ENCODE peak calls at places on chromosome 16, in eight cellular contexts. B is uterus, T is tibial artery, J is mesenchymal stem cell, W is A549, L is neural progenitor cell, C is fibroblast of lung, O is left ventricle myocardium inferior. U is an unnamed sample.

GRCh38 chr16:89105599-89106151 is 12.0 kb downstream of the ACSF3 start:
- DNase-seq in O (no peak), J (no peak), B (no peak), T (peak; percentile 35), W (no peak), C (no peak), L (no peak), U (no peak)

GRCh38 chr16:89502319-89502843 is 5.8 kb upstream of the SPG7 start:
- DNase-seq in C (no peak), L (no peak), W (peak; percentile 85), J (peak; percentile 47), B (no peak), O (no peak), T (no peak), U (peak; percentile 77)

GRCh38 chr16:58024673-58025350 is 742 bp upstream of the MMP15 start:
- DNase-seq in O (peak; percentile 45), L (peak; percentile 70), T (no peak), J (peak; percentile 33), C (peak; percentile 7), W (no peak), B (no peak), U (peak; percentile 94)

GRCh38 chr16:9657659-9658058 is 524.6 kb downstream of the GRIN2A start:
- DNase-seq in J (no peak), T (no peak), B (no peak), O (no peak), C (no peak), L (no peak), W (no peak), U (no peak)

GRCh38 chr16:53950677-53951076 is 246.7 kb downstream of the FTO start:
- DNase-seq in C (no peak), W (no peak), T (no peak), B (no peak), J (no peak), L (peak; percentile 23), O (no peak), U (no peak)

GRCh38 chr16:54938351-54939346 is 8.0 kb downstream of the IRX5 start:
- DNase-seq in C (no peak), J (peak; percentile 53), B (no peak), T (no peak), L (peak; percentile 70), W (no peak), O (no peak), U (no peak)

GRCh38 chr16:5504028-5504758 is 406.6 kb upstream of the EEF2KMT start:
- DNase-seq in B (no peak), O (peak; percentile 22), W (no peak), L (no peak), J (no peak), C (no peak), T (no peak), U (no peak)

GRCh38 chr16:22092143-22092933 is at the start of gene VWA3A:
- DNase-seq in O (no peak), C (peak; percentile 58), W (no peak), J (peak; percentile 75), L (peak; percentile 74), B (no peak), T (no peak), U (no peak)

GRCh38 chr16:83312015-83312734 is 495.6 kb upstream of the HSBP1 start:
- DNase-seq in T (no peak), C (no peak), B (no peak), L (no peak), J (no peak), W (no peak), O (no peak), U (no peak)

GRCh38 chr16:54055864-54056263 is 230.7 kb downstream of the IRX3 start:
- DNase-seq in J (no peak), W (no peak), B (no peak), O (no peak), C (no peak), T (no peak), L (no peak), U (no peak)

GRCh38 chr16:28589930-28590329 is 6.9 kb downstream of the SULT1A2 start:
- DNase-seq in L (no peak), O (no peak), C (no peak), B (no peak), T (no peak), J (no peak), W (no peak), U (no peak)

GRCh38 chr16:77782694-77783093 is 5.7 kb upstream of the VAT1L start:
- DNase-seq in L (no peak), W (no peak), J (peak; percentile 49), C (peak; percentile 48), O (no peak), B (no peak), T (no peak), U (no peak)

GRCh38 chr16:58212824-58213655 is 15.1 kb upstream of the CSNK2A2 start:
- DNase-seq in W (no peak), T (no peak), B (no peak), C (no peak), L (no peak), J (no peak), O (no peak), U (no peak)

GRCh38 chr16:27379919-27380318 is 22.1 kb upstream of the IL21R start:
- DNase-seq in T (no peak), O (no peak), L (no peak), W (no peak), J (no peak), B (no peak), C (no peak), U (no peak)

GRCh38 chr16:58651965-58652348 is 22.3 kb upstream of the CNOT1 start:
- DNase-seq in L (no peak), W (no peak), C (no peak), J (no peak), B (no peak), T (no peak), O (no peak), U (no peak)

GRCh38 chr16:82834156-82834758 is 207.5 kb downstream of the CDH13 start:
- DNase-seq in T (no peak), J (no peak), B (no peak), O (no peak), L (no peak), C (no peak), W (no peak), U (no peak)

DNA sequence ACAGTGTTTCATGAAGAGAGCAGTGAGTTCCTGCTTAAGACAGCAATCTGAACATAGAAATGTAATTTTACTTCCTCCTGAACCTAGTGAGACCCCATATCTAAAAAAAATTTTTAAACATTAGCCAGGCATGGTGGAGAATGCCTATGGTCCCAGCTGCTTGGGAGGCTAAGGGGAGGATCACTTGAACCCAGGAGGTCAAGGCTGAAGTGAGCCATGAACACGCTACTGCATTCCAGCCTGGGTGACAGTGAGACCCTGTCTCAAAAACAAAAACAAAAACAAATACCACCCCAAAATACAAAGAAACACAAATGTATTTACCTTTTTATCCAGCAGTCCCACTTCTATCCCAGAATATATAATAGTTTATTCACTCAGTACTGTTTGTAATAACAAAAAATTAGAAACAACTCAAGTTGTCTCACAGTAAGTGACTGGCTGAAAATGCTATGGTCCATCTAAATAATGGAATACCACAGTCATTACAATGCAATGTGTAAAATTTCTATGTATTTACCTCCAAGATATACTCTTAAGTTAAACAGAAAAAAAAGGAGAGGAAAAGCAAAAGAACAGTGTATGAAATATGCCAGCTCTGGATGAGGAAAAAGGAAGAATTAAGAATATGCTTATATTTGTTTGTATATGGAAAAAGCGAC is 16.3 kb downstream of the CFDP1 start:
- DNase-seq in B (no peak), C (no peak), T (no peak), O (no peak), J (peak; percentile 23), W (no peak), L (no peak), U (no peak)
- H3K4me1 ChIP-seq in B (no peaks in the 10 kb centered on the region), C (peaks cover 2% of the 10 kb centered on the region), T (no peaks in the 10 kb centered on the region), O (peaks cover 27% of the 10 kb centered on the region), J (peaks cover 2% of the 10 kb centered on the region), W (peaks cover 8% of the 10 kb centered on the region), L (peaks cover 23% of the 10 kb centered on the region), U (no peaks in the 10 kb centered on the region)

DNA sequence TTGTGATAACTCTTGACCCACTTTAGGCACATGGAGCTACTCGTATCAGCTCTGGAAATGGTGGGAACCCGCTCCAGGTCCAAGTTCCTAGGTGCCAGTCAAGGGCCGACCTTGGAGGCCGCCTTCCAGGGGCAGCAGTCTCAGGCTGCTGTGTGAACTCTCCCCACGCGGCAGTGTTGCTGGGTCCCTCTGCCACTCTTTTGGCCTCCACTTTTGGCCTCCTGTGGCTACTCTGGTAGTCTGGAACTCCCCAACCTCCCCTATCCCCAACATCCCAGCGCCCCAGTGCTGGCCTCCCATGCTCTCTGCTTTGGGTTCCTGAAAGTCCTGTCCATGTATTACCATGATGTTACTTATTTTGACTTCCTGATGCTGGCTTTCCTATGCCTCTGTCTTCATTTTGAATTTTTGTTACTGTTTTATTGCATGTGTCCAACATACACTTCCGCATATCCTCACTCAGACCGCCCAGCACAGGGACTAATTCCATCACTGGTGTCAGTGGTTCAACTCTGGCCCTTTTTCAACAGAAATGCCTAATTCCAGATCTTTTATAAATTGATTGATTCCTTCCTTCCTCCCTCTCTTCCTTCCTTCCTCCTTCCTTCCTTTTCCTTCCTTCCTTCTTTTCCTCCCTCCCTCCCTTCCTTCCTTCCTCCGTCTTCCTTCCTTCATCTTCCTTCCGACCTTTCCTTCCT is 44.1 kb downstream of the COX4I1 start:
- DNase-seq in C (no peak), B (no peak), T (no peak), J (no peak), O (no peak), W (no peak), L (no peak), U (no peak)
- H3K4me1 ChIP-seq in C (no peaks in the 10 kb centered on the region), B (no peaks in the 10 kb centered on the region), T (no peaks in the 10 kb centered on the region), J (no peaks in the 10 kb centered on the region), O (no peaks in the 10 kb centered on the region), W (no peaks in the 10 kb centered on the region), L (no peaks in the 10 kb centered on the region), U (peaks cover 10% of the 10 kb centered on the region)

DNA sequence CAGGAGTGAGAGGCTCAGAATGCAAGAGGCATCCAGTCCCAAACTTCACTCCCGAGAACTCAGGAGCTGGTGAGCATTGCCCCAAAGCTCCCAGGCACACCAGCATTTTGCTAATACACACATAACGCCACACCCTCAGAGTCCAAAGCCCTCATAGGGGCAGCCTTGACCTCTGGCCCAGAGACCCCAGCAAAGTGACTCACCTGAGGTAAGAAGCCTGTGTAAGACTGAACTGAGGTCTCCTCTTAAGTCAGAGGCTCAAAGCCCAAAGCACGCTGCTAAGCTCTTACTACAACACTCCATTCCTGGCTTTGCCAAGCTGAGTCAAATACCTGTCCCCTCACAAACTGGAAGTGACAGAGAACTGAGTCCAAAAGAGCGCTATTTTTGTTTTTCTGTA is 16.4 kb downstream of the ST3GAL2 start:
- DNase-seq in O (no peak), T (no peak), J (no peak), B (no peak), W (no peak), C (no peak), L (no peak), U (no peak)
- H3K4me1 ChIP-seq in O (peaks cover 76% of the 10 kb centered on the region), T (no peaks in the 10 kb centered on the region), J (peaks cover 51% of the 10 kb centered on the region), B (peaks cover 7% of the 10 kb centered on the region), W (peaks cover 37% of the 10 kb centered on the region), C (no peaks in the 10 kb centered on the region), L (peaks cover 21% of the 10 kb centered on the region), U (peaks cover 3% of the 10 kb centered on the region)

GRCh38 chr16:35714665-35715064 is 2255.3 kb downstream of the TP53TG3F start:
- DNase-seq in W (no peak), T (no peak), J (no peak), L (no peak), O (no peak), C (no peak), B (no peak), U (no peak)
- H3K4me1 ChIP-seq in W (no peaks in the 10 kb centered on the region), T (no peaks in the 10 kb centered on the region), J (no peaks in the 10 kb centered on the region), L (no peaks in the 10 kb centered on the region), O (peaks cover 37% of the 10 kb centered on the region), C (no peaks in the 10 kb centered on the region), B (no peaks in the 10 kb centered on the region), U (no peaks in the 10 kb centered on the region)

U was measured in colonic mucosa.